ENCODE peak calls at places on chromosome 7, in four cellular contexts. E is mammary epithelial cell, I is MM.1S, Y is fibroblast of lung. F is an unnamed sample.

GRCh38 chr7:111873963-111874693 is 311.8 kb upstream of the IMMP2L start:
- DNase-seq in E (no peak), I (no peak), Y (peak; percentile 29), F (peak; percentile 28)

GRCh38 chr7:105279688-105280007 is 109.1 kb downstream of the SRPK2 start:
- DNase-seq in E (no peak), I (no peak), Y (no peak), F (no peak)

GRCh38 chr7:83486957-83487356 is 162.0 kb downstream of the SEMA3E start:
- DNase-seq in E (peak; percentile 44), I (no peak), Y (no peak), F (no peak)

GRCh38 chr7:158646766-158647474 is 57.7 kb downstream of the NCAPG2 start:
- DNase-seq in E (peak; percentile 8), I (peak; percentile 30), Y (no peak), F (peak; percentile 74)

GRCh38 chr7:155795401-155795800 is 16.9 kb downstream of the SHH start:
- DNase-seq in E (no peak), I (no peak), Y (no peak), F (no peak)

GRCh38 chr7:14691597-14692203 is 210.9 kb downstream of the DGKB start:
- DNase-seq in E (no peak), I (peak; percentile 25), Y (peak; percentile 49), F (peak; percentile 77)

GRCh38 chr7:139855498-139856270 is 26.6 kb downstream of the TBXAS1 start:
- DNase-seq in E (no peak), I (peak; percentile 91), Y (no peak), F (no peak)

GRCh38 chr7:117808910-117809705 is 64.1 kb downstream of the CTTNBP2 start:
- DNase-seq in E (no peak), I (peak; percentile 37), Y (peak; percentile 27), F (no peak)

GRCh38 chr7:99394188-99394502 is 14.3 kb downstream of the PDAP1 start:
- DNase-seq in E (no peak), I (no peak), Y (no peak), F (no peak)

GRCh38 chr7:29882481-29882880 is 76.2 kb downstream of the WIPF3 start:
- DNase-seq in E (no peak), I (no peak), Y (no peak), F (no peak)

GRCh38 chr7:2431260-2431867 is 28.0 kb downstream of the CHST12 start:
- DNase-seq in E (no peak), I (peak; percentile 45), Y (no peak), F (peak; percentile 80)

GRCh38 chr7:25952277-25953057 is 199.5 kb upstream of the NFE2L3 start:
- DNase-seq in E (no peak), I (no peak), Y (no peak), F (peak; percentile 37)

GRCh38 chr7:15854841-15855576 is 168.5 kb upstream of the MEOX2 start:
- DNase-seq in E (no peak), I (no peak), Y (no peak), F (no peak)

GRCh38 chr7:98287486-98287959 is 6.0 kb downstream of the BRI3 start:
- DNase-seq in E (peak; percentile 88), I (no peak), Y (no peak), F (peak; percentile 84)

GRCh38 chr7:108263364-108263951 is 133.3 kb upstream of the LAMB4 start:
- DNase-seq in E (no peak), I (peak; percentile 39), Y (no peak), F (no peak)

GRCh38 chr7:14639801-14640200 is 262.8 kb downstream of the DGKB start:
- DNase-seq in E (peak; percentile 86), I (no peak), Y (no peak), F (no peak)

GRCh38 chr7:93352881-93353280 is 120.7 kb downstream of the VPS50 start:
- DNase-seq in E (no peak), I (no peak), Y (no peak), F (no peak)
- TF ChIP-seq EZH2 in E (no peak), I (no peak), Y (no peak), F (no peak)

GRCh38 chr7:97022451-97023306 is 2.0 kb downstream of the DLX5 start:
- DNase-seq in E (no peak), I (no peak), Y (no peak), F (peak; percentile 39)
- TF ChIP-seq EZH2 in E (no peak), I (no peak), Y (no peak), F (peak; percentile 97)

GRCh38 chr7:142798451-142799438 is 28.0 kb downstream of the PRSS2 start:
- DNase-seq in E (no peak), I (no peak), Y (no peak), F (no peak)
- TF ChIP-seq EZH2 in E (peak; percentile 28), I (no peak), Y (peak; percentile 37), F (no peak)

GRCh38 chr7:150404785-150405583 is 25.9 kb downstream of the ZNF775 start:
- DNase-seq in E (peak; percentile 70), I (peak; percentile 97), Y (peak; percentile 92), F (peak; percentile 93)
- TF ChIP-seq EZH2 in E (no peak), I (no peak), Y (no peak), F (no peak)

DNA sequence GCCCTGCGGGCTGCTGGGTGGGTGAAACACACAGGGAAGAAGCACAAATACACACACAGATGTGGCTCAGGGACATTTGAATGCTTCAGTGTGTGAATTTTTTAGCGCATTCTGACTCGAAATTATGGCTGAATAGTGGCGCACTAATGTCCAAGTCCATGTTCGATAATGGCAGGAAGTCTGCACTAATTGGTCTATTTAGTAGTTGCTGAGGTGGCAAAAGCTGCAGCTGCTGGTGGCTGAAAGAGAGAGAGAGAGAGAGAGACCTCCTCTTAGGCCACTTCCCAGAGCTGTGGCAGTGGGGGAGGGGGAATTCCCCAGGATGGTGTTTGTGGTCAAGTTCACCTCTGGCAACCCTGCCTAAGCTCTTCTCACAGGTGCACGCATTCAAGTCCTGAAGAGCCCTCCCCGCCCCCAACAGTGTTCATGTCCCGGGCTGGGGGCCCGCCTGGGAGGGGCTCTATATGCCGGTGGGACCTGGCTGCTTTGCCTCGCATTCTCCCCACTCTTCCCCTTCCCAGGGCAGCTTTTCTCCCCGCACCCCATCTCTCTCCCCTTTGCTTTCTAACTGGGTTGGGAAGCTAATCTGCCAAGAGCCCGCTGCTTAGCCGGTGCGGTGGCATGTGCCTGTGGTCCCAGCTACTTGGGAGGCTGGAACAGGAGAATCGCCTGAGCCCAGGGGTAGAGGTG is 6.0 kb upstream of the MNX1 start:
- DNase-seq in E (no peak), I (peak; percentile 100), Y (no peak), F (peak; percentile 82)
- TF ChIP-seq EZH2 in E (no peak), I (no peak), Y (peak; percentile 15), F (peak; percentile 80)

GRCh38 chr7:101169838-101170531 is 4.6 kb upstream of the VGF start:
- DNase-seq in E (peak; percentile 45), I (peak; percentile 53), Y (peak; percentile 53), F (peak; percentile 83)
- TF ChIP-seq EZH2 in E (peak; percentile 27), I (no peak), Y (no peak), F (peak; percentile 63)

GRCh38 chr7:130099331-130099730 is 29.0 kb downstream of the KLHDC10 start:
- DNase-seq in E (no peak), I (no peak), Y (no peak), F (no peak)

GRCh38 chr7:130091999-130092398 is 21.7 kb downstream of the KLHDC10 start:
- DNase-seq in E (no peak), I (no peak), Y (no peak), F (no peak)

GRCh38 chr7:130092598-130092997 is 22.3 kb downstream of the KLHDC10 start:
- DNase-seq in E (no peak), I (no peak), Y (no peak), F (no peak)

GRCh38 chr7:130096243-130096827 is 26.0 kb downstream of the KLHDC10 start:
- DNase-seq in E (no peak), I (no peak), Y (peak; percentile 33), F (no peak)

DNA sequence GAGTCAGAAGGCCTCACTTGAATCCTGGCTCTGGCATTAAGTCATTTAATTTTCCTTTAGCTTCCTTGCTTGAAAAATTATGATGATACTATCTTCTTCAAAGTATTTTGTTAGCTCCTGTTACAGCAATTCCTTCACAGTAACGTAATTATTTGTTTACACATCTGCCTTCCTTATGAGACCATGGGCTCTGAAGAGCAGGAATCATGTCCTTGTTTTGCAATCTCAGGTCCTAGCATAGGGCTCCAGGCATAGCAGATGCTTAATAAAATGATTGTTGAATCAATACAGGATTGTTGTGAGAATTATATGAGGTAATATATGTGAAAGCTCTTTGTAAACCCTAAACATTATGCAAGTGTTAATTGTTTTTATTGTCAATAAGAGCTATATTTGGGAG is 25.5 kb downstream of the KLHDC10 start:
- DNase-seq in E (no peak), I (no peak), Y (peak; percentile 47), F (no peak)
- TF ChIP-seq EZH2 in E (no peak), I (no peak), Y (no peak), F (no peak)

GRCh38 chr7:27193335-27194001 is 6.4 kb downstream of the HOXA13 start:
- DNase-seq in E (no peak), I (no peak), Y (no peak), F (peak; percentile 65)
- TF ChIP-seq EZH2 in E (peak; percentile 21), I (no peak), Y (peak; percentile 91), F (peak; percentile 88)